ENCODE peak calls at places on chromosomes 7 and 10, in eight cellular contexts. W is iris pigment epithelial cell; O is activated T-helper 2 cell treated with anti-CD3 and anti-CD28 coated beads, Interferon-gamma antibody, Interleukin-2, Interleukin-4, amounts not matched to agents 10 μg/mL and 5 μg/mL and 100 μg/mL, durations not matched to agents 14 hours and 24 hours and 36 hours; M is C1 segment of cervical spinal cord; J is stimulated activated CD4-positive, alpha-beta T cell treated with anti-CD3 and anti-CD28 coated beads, TNF-alpha, amount 100 ng/mL, for 48 hours; L is AG04450; T is non-pigmented ciliary epithelial cell; P is amygdala. I is an unnamed sample.

GRCh38 chr10:927131-927530 is 4.4 kb downstream of the LARP4B start:
- DNase-seq in J (no peak), W (no peak), P (no peak), T (no peak), O (no peak), M (no peak), L (no peak), I (no peak)

GRCh38 chr7:129843982-129844840 is 108.5 kb downstream of the UBE2H start:
- DNase-seq in L (no peak), O (no peak), J (no peak), T (no peak), W (no peak), P (no peak), M (no peak), I (no peak)

GRCh38 chr10:101123085-101123814 is 7.8 kb upstream of the TLX1 start:
- DNase-seq in W (no peak), J (no peak), P (no peak), T (no peak), O (no peak), M (no peak), L (no peak), I (no peak)

GRCh38 chr7:1151156-1151555 is 8.8 kb downstream of the ZFAND2A start:
- DNase-seq in P (no peak), J (no peak), O (no peak), L (no peak), T (no peak), W (no peak), M (no peak), I (peak; percentile 19)

GRCh38 chr10:58189269-58189668 is 78.4 kb downstream of the IPMK start:
- DNase-seq in L (peak; percentile 37), J (no peak), O (no peak), W (peak; percentile 92), T (peak; percentile 40), M (no peak), P (no peak), I (no peak)

GRCh38 chr7:92763636-92764423 is 72.5 kb downstream of the CDK6 start:
- DNase-seq in O (no peak), J (no peak), M (no peak), L (no peak), T (no peak), W (peak; percentile 83), P (no peak), I (no peak)

GRCh38 chr7:30974605-30975256 is 11.0 kb downstream of the GHRHR start:
- DNase-seq in L (no peak), W (peak; percentile 15), M (peak; percentile 12), J (peak; percentile 31), T (no peak), O (peak; percentile 40), P (no peak), I (no peak)

GRCh38 chr10:88642991-88643390 is 21.3 kb upstream of the LIPF start:
- DNase-seq in T (no peak), M (no peak), W (peak; percentile 77), J (no peak), L (no peak), O (no peak), P (no peak), I (no peak)

GRCh38 chr10:61742812-61743211 is 80.1 kb downstream of the CABCOCO1 start:
- DNase-seq in J (no peak), P (no peak), M (no peak), T (no peak), L (no peak), O (no peak), W (no peak), I (no peak)

GRCh38 chr7:142959202-142959601 is 3.0 kb downstream of the KEL start:
- DNase-seq in W (no peak), T (no peak), M (no peak), P (no peak), O (no peak), J (no peak), L (no peak), I (no peak)